ENCODE peak calls at places on chromosomes 13 and 19, in four cellular contexts. P is BJ, S is IMR-90, U is left ventricle myocardium inferior. C is an unnamed sample.

GRCh38 chr19:48962029-48962848 is 2.9 kb upstream of the FTL start:
- DNase-seq in S (no peak), P (no peak), U (peak), C (no peak)

GRCh38 chr19:16951529-16951928 is 62.7 kb downstream of the F2RL3 start:
- DNase-seq in S (peak), P (no peak), U (no peak), C (no peak)

GRCh38 chr19:53485046-53486004 is 17.8 kb downstream of the ZNF813 start:
- DNase-seq in U (no peak), P (no peak), S (no peak), C (no peak)

GRCh38 chr19:46088101-46088500 is 36.4 kb downstream of the IGFL3 start:
- DNase-seq in U (no peak), S (no peak), P (no peak), C (no peak)

GRCh38 chr19:21322528-21322927 is 6.7 kb downstream of the ZNF708 start:
- DNase-seq in P (no peak), S (no peak), U (peak), C (no peak)

GRCh38 chr19:31049431-31049830 is 299.8 kb downstream of the TSHZ3 start:
- DNase-seq in U (no peak), P (no peak), S (no peak), C (no peak)

GRCh38 chr13:83798731-83799130 is 83.5 kb downstream of the SLITRK1 start:
- DNase-seq in U (no peak), S (peak), P (no peak), C (no peak)

GRCh38 chr13:28401303-28402056 is 93.4 kb downstream of the FLT1 start:
- DNase-seq in P (peak), U (no peak), S (peak), C (peak)

GRCh38 chr19:45414468-45414867 is 8.0 kb downstream of the POLR1G start:
- DNase-seq in S (no peak), P (no peak), U (no peak), C (no peak)

GRCh38 chr13:78431328-78431727 is 172.0 kb downstream of the POU4F1 start:
- DNase-seq in S (no peak), U (no peak), P (no peak), C (no peak)

GRCh38 chr13:27622102-27622820 is 569 bp downstream of the POLR1D start:
- DNase-seq in S (peak), U (no peak), P (no peak), C (no peak)

GRCh38 chr13:57824121-57824520 is 192.6 kb downstream of the PCDH17 start:
- DNase-seq in U (no peak), P (no peak), S (no peak), C (no peak)

GRCh38 chr13:100547805-100548204 is 40.8 kb downstream of the GGACT start:
- DNase-seq in P (peak), U (no peak), S (no peak), C (no peak)

GRCh38 chr13:75258159-75258782 is 223.7 kb downstream of the TBC1D4 start:
- DNase-seq in S (peak), P (no peak), U (no peak), C (no peak)

GRCh38 chr13:99228737-99229691 is 28.4 kb downstream of the UBAC2 start:
- DNase-seq in U (no peak), P (peak), S (peak), C (peak)

GRCh38 chr19:34788074-34788473 is 15.1 kb upstream of the ZNF599 start:
- DNase-seq in S (no peak), U (no peak), P (no peak), C (no peak)

GRCh38 chr19:34794289-34794960 is 21.4 kb upstream of the ZNF599 start:
- DNase-seq in S (no peak), P (no peak), U (no peak), C (no peak)

DNA sequence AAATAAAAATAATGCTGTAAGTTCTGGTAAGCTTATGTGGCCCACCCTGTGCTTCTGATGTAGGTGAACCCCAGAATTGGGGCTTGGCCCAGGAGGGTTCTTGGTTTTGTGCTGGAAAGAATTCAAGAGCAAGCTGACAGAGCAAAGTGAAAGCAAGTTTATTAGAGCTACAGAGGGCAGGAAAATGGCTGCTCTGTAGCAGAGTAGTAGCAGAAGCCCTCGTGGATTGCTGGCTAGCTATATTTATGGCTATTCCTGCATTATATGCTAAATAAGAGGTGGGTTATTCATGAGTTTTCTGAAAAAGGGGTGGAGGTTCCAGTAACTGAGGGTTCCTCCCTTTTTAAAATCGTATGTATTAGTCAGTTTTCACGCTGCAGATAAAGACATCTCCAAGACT is 20.5 kb upstream of the ZNF599 start:
- DNase-seq in S (no peak), U (no peak), P (no peak), C (no peak)
- H3K4me3 ChIP-seq in S (peak), U (no peak), P (peak), C (no peak)

GRCh38 chr19:11581740-11582139 is 4.3 kb upstream of the ACP5 start:
- DNase-seq in U (no peak), S (peak), P (no peak), C (no peak)
- H3K4me3 ChIP-seq in U (no peak), S (no peak), P (no peak), C (no peak)

GRCh38 chr13:102394158-102395053 is 7.4 kb downstream of the FGF14 start:
- DNase-seq in S (peak), U (peak), P (peak), C (peak)
- H3K4me3 ChIP-seq in S (peak), U (peak), P (peak), C (peak)

GRCh38 chr19:41575998-41576397 is at the start of gene CEACAM21:
- DNase-seq in P (no peak), S (no peak), U (peak), C (no peak)
- H3K4me3 ChIP-seq in P (no peak), S (no peak), U (peak), C (no peak)

DNA sequence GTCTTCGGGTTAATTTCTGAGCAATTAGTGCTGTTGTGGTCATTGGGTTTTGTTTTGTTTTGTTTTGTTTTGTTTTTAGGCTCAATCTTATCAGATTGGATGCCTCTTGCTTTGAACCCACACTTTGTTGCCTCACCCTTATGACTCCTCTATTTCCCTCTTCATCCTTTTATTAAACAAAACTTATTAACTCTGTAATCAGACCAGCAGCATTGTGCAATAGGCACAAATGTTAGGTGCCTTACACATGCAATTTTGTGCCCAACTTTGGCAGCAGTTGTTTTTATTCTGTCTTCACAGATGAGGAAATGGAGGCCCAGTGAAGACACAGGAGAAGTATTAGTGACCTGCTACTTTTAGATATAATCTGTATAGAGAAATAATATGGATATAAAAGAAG is 377.7 kb downstream of the KCNRG start:
- DNase-seq in S (no peak), P (no peak), U (no peak), C (no peak)
- H3K4me3 ChIP-seq in S (no peak), P (no peak), U (peak), C (no peak)

GRCh38 chr13:52738719-52739467 is 727 bp downstream of the CNMD start:
- DNase-seq in S (no peak), U (no peak), P (no peak), C (no peak)
- H3K4me3 ChIP-seq in S (peak), U (peak), P (no peak), C (peak)

DNA sequence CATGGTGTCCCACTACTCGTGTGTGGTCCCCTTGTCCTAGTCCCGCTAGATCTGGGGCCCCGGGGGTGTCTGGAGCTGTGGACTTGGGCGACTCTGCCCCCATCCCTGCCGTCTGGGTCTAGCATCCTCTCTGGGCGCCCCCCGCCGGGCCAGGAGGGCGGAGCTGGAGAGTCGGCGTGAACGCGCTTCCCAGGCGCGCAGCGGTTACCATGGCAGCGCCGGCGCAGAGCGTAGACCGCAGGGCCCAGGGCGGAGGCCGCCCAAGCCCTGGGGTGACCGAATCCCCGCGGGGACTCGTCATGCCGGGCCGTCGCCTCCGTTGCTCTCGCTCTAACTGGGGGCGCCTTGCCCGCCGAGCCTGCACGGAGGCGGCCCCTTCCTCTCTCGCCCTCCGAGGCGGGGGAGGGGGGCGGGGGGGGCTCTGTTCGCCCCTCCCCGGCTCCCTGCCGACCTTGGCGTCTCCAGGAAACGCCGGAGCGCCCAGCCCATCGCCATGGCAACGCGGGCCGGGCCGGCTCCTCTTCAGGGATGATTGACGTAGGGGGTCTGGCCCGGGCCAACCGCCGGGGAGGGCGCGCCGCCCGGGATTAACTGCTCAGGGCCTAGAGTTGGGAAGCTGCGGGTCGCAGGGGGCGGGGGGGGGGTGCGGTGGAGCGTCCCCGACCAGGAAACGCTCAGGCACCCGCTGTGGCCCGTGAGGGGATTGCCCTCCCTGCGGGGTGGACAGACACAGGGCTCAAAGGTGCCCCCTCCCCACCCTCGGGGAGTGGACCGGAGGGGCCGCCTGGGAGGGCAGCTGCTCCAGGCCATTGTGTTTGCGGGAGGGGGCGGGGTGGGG is 8.9 kb downstream of the ISYNA1 start:
- DNase-seq in U (peak), S (peak), P (no peak), C (no peak)
- H3K4me3 ChIP-seq in U (peak), S (peak), P (peak), C (peak)

GRCh38 chr19:41888926-41889325 is 5.9 kb downstream of the ARHGEF1 start:
- DNase-seq in S (no peak), P (no peak), U (no peak), C (no peak)

GRCh38 chr19:41889896-41890295 is 6.9 kb downstream of the ARHGEF1 start:
- DNase-seq in U (no peak), S (no peak), P (no peak), C (no peak)

GRCh38 chr19:41883821-41884733 is 1.1 kb downstream of the ARHGEF1 start:
- DNase-seq in P (peak), S (peak), U (peak), C (peak)

GRCh38 chr19:41886761-41887710 is 4.1 kb downstream of the ARHGEF1 start:
- DNase-seq in P (no peak), S (no peak), U (no peak), C (no peak)

GRCh38 chr19:41887711-41888382 is 4.9 kb downstream of the ARHGEF1 start:
- DNase-seq in U (no peak), S (peak), P (peak), C (no peak)
- H3K4me3 ChIP-seq in U (no peak), S (no peak), P (no peak), C (no peak)